ENCODE peak calls at places on chromosomes 3 and 15, in five cellular contexts. One of them, this sample, is unnamed.

GRCh38 chr3:104523136-104523535 is 843.6 kb upstream of the ALCAM start:
- DNase-seq in K562: no peak
- DNase-seq in Panc1: no peak
- DNase-seq in HCT116: no peak
- DNase-seq in transverse colon: no peak
- DNase-seq in this sample: no peak

GRCh38 chr3:100783619-100784018 is 74.3 kb downstream of the TFG start:
- DNase-seq in Panc1: no peak
- DNase-seq in transverse colon: no peak
- DNase-seq in K562: no peak
- DNase-seq in HCT116: no peak
- DNase-seq in this sample: no peak

GRCh38 chr15:42070966-42071350 is 23.4 kb downstream of the PLA2G4D start:
- DNase-seq in transverse colon: no peak
- DNase-seq in HCT116: no peak
- DNase-seq in K562: no peak
- DNase-seq in Panc1: no peak
- DNase-seq in this sample: no peak

GRCh38 chr15:66099950-66100671 is 153.4 kb downstream of the MEGF11 start:
- DNase-seq in transverse colon: no peak
- DNase-seq in Panc1: no peak
- DNase-seq in K562: no peak
- DNase-seq in HCT116: no peak
- DNase-seq in this sample: peak

GRCh38 chr15:70493787-70494514 is 269.4 kb downstream of the UACA start:
- DNase-seq in transverse colon: no peak
- DNase-seq in Panc1: no peak
- DNase-seq in K562: no peak
- DNase-seq in HCT116: no peak
- DNase-seq in this sample: no peak

GRCh38 chr15:70526221-70526973 is 237.0 kb downstream of the UACA start:
- DNase-seq in K562: no peak
- DNase-seq in HCT116: peak
- DNase-seq in Panc1: no peak
- DNase-seq in transverse colon: peak
- DNase-seq in this sample: no peak

GRCh38 chr3:126474498-126475410 is 937 bp downstream of the ZXDC start:
- DNase-seq in HCT116: peak
- DNase-seq in Panc1: no peak
- DNase-seq in K562: peak
- DNase-seq in transverse colon: peak
- DNase-seq in this sample: peak

GRCh38 chr3:97687734-97688133 is 76.8 kb upstream of the ARL6 start:
- DNase-seq in transverse colon: no peak
- DNase-seq in K562: no peak
- DNase-seq in HCT116: no peak
- DNase-seq in Panc1: no peak
- DNase-seq in this sample: no peak

GRCh38 chr3:81793410-81793809 is 32.0 kb upstream of the GBE1 start:
- DNase-seq in K562: no peak
- DNase-seq in HCT116: no peak
- DNase-seq in Panc1: no peak
- DNase-seq in transverse colon: no peak
- DNase-seq in this sample: no peak

GRCh38 chr3:124764746-124765145 is 34.5 kb downstream of the UMPS start:
- DNase-seq in K562: no peak
- DNase-seq in HCT116: no peak
- DNase-seq in Panc1: no peak
- DNase-seq in transverse colon: no peak
- DNase-seq in this sample: no peak

GRCh38 chr3:186099178-186099577 is 9.7 kb downstream of the ETV5 start:
- DNase-seq in HCT116: no peak
- DNase-seq in Panc1: no peak
- DNase-seq in transverse colon: peak
- DNase-seq in K562: no peak
- DNase-seq in this sample: no peak

GRCh38 chr15:55250392-55250791 is 39.2 kb downstream of the RAB27A start:
- DNase-seq in Panc1: peak
- DNase-seq in K562: no peak
- DNase-seq in transverse colon: peak
- DNase-seq in HCT116: no peak
- DNase-seq in this sample: no peak

GRCh38 chr3:20320489-20320888 is 134.5 kb upstream of the SGO1 start:
- DNase-seq in transverse colon: no peak
- DNase-seq in HCT116: no peak
- DNase-seq in K562: no peak
- DNase-seq in Panc1: no peak
- DNase-seq in this sample: no peak

GRCh38 chr3:171461087-171461917 is 1.1 kb upstream of the TNIK start:
- DNase-seq in Panc1: no peak
- DNase-seq in transverse colon: peak
- DNase-seq in K562: peak
- DNase-seq in HCT116: peak
- DNase-seq in this sample: no peak

GRCh38 chr3:152385761-152386160 is 117.0 kb downstream of the MBNL1 start:
- DNase-seq in HCT116: no peak
- DNase-seq in Panc1: no peak
- DNase-seq in transverse colon: no peak
- DNase-seq in K562: no peak
- DNase-seq in this sample: no peak

GRCh38 chr3:123920383-123920782 is 36.3 kb upstream of the MYLK start:
- DNase-seq in Panc1: no peak
- DNase-seq in K562: no peak
- DNase-seq in transverse colon: no peak
- DNase-seq in HCT116: no peak
- DNase-seq in this sample: no peak

GRCh38 chr3:60920519-60920918 is 330.7 kb downstream of the FHIT start:
- DNase-seq in Panc1: no peak
- DNase-seq in K562: no peak
- DNase-seq in HCT116: no peak
- DNase-seq in transverse colon: no peak
- DNase-seq in this sample: no peak

GRCh38 chr3:45806072-45806471 is 9.7 kb upstream of the SLC6A20 start:
- DNase-seq in HCT116: no peak
- DNase-seq in K562: no peak
- DNase-seq in transverse colon: no peak
- DNase-seq in Panc1: no peak
- DNase-seq in this sample: no peak

GRCh38 chr15:91133511-91133910 is 33.5 kb downstream of the SV2B start:
- DNase-seq in Panc1: no peak
- DNase-seq in K562: no peak
- DNase-seq in transverse colon: no peak
- DNase-seq in HCT116: no peak
- DNase-seq in this sample: no peak

GRCh38 chr3:172716476-172716875 is 5.6 kb upstream of the NCEH1 start:
- DNase-seq in K562: no peak
- DNase-seq in HCT116: no peak
- DNase-seq in transverse colon: no peak
- DNase-seq in Panc1: no peak
- DNase-seq in this sample: no peak

GRCh38 chr15:67125589-67126502 is 60.4 kb downstream of the SMAD3 start:
- DNase-seq in transverse colon: no peak
- DNase-seq in HCT116: peak
- DNase-seq in K562: peak
- DNase-seq in Panc1: peak
- DNase-seq in this sample: peak

GRCh38 chr15:48653216-48653615 is 7.7 kb upstream of the FBN1 start:
- DNase-seq in K562: no peak
- DNase-seq in transverse colon: no peak
- DNase-seq in HCT116: no peak
- DNase-seq in Panc1: no peak
- DNase-seq in this sample: no peak

GRCh38 chr15:41561777-41562145 is 2.7 kb downstream of the TYRO3 start:
- DNase-seq in K562: peak
- DNase-seq in Panc1: no peak
- DNase-seq in HCT116: no peak
- DNase-seq in transverse colon: peak
- DNase-seq in this sample: peak

GRCh38 chr15:80558631-80559319 is 136.3 kb upstream of the ABHD17C start:
- DNase-seq in transverse colon: no peak
- DNase-seq in HCT116: no peak
- DNase-seq in K562: no peak
- DNase-seq in Panc1: no peak
- DNase-seq in this sample: no peak

GRCh38 chr3:41362638-41363559 is 163.6 kb downstream of the CTNNB1 start:
- DNase-seq in HCT116: no peak
- DNase-seq in Panc1: no peak
- DNase-seq in transverse colon: no peak
- DNase-seq in K562: no peak
- DNase-seq in this sample: no peak

GRCh38 chr3:5041315-5041714 is 62.1 kb downstream of the BHLHE40 start:
- DNase-seq in K562: no peak
- DNase-seq in transverse colon: no peak
- DNase-seq in Panc1: no peak
- DNase-seq in HCT116: no peak
- DNase-seq in this sample: no peak

GRCh38 chr15:67784057-67784781 is 41.1 kb upstream of the SKOR1 start:
- DNase-seq in Panc1: no peak
- DNase-seq in HCT116: no peak
- DNase-seq in K562: no peak
- DNase-seq in transverse colon: peak
- DNase-seq in this sample: no peak

GRCh38 chr15:34820110-34820509 is 24.8 kb upstream of the ACTC1 start:
- DNase-seq in HCT116: no peak
- DNase-seq in K562: no peak
- DNase-seq in transverse colon: no peak
- DNase-seq in Panc1: no peak
- DNase-seq in this sample: no peak

GRCh38 chr3:46091971-46092703 is 64.9 kb upstream of the XCR1 start:
- DNase-seq in HCT116: no peak
- DNase-seq in K562: no peak
- DNase-seq in transverse colon: no peak
- DNase-seq in Panc1: no peak
- DNase-seq in this sample: no peak

DNA sequence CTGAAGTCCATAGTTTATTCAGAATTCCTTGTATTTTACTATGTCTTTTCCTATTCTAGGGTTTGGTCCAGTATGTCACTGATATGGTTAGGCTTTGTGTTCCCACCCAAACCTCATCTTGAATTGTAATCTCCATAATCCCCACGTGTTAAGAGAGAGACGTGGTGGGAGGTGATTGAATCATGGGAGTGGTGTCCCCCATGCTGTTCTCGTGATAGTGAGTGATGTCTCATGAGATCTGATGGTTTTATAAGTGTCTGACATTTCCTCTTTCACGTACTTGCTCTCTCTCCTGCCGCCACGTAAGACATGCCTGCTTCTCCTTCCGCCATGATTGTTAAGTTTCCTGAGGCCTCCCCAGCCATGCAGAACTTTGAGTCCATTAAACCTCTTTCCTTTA is 6.6 kb upstream of the TEX9 start:
- DNase-seq in transverse colon: no peak
- DNase-seq in K562: no peak
- DNase-seq in Panc1: no peak
- DNase-seq in HCT116: no peak
- DNase-seq in this sample: no peak
- TF ChIP-seq POLR2AphosphoS5 in transverse colon: no peak
- TF ChIP-seq POLR2AphosphoS5 in K562: no peak
- TF ChIP-seq POLR2AphosphoS5 in Panc1: no peak
- TF ChIP-seq POLR2AphosphoS5 in HCT116: no peak
- TF ChIP-seq POLR2AphosphoS5 in this sample: no peak

DNA sequence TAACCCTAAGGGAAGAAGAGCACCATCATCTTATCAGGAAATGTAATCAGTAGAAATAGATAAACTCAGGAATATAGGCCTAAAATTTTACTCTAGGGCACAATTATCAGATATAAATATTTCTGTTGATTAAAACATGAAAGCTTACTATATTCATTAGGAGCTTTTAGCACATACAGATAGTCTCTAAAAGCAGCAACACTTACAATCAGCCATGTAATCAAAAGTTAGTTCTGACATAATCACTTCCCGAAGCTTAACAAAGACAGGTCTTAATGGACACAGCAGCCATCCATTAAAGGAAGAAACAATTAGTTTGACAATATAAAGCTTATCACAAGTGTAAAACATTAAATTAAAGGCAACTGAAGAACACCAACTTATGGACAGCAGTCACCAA is 30.6 kb downstream of the DCLK3 start:
- DNase-seq in transverse colon: no peak
- DNase-seq in HCT116: no peak
- DNase-seq in Panc1: no peak
- DNase-seq in K562: no peak
- DNase-seq in this sample: no peak
- TF ChIP-seq POLR2AphosphoS5 in transverse colon: no peak
- TF ChIP-seq POLR2AphosphoS5 in HCT116: no peak
- TF ChIP-seq POLR2AphosphoS5 in Panc1: no peak
- TF ChIP-seq POLR2AphosphoS5 in K562: no peak
- TF ChIP-seq POLR2AphosphoS5 in this sample: no peak

DNA sequence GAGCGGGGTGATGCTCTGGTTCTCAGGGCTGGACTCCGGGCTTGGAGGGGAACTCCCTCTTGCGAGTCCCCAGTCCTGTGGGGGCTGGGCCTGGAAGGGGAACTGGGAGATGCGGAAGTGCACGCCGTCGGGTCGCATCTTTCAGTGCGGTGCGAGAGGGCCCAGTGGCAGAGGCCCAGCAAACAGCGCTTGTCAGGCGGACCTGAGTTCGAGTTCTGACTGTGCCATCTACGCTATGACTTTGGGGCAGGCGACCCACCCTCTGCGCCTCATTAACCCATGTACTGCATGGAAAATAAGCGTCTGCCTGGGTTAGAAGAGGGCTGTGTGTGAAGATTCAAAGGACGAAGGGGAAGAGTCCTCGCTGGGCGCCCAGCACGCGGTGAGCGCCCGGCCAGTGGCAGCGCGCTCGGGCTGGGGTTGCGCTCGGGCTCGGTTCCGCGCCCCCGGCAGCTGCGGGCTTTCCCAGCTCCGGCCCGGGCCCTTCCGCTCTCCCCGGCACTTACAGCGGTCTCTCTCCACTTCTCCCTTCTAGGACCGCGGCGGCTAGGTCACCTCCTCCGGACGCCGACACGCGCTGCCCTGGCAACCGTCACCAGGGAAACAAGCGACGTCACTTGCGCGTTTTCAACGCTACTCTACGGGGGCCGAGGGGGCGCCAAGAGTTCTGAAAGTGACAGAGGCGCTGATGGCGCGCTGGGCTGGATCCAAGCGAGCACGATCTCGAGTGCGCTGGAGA is at the start of gene CCDC13:
- DNase-seq in Panc1: no peak
- DNase-seq in HCT116: no peak
- DNase-seq in K562: peak
- DNase-seq in transverse colon: peak
- DNase-seq in this sample: peak
- TF ChIP-seq POLR2AphosphoS5 in Panc1: no peak
- TF ChIP-seq POLR2AphosphoS5 in HCT116: no peak
- TF ChIP-seq POLR2AphosphoS5 in K562: no peak
- TF ChIP-seq POLR2AphosphoS5 in transverse colon: peak
- TF ChIP-seq POLR2AphosphoS5 in this sample: peak

DNA sequence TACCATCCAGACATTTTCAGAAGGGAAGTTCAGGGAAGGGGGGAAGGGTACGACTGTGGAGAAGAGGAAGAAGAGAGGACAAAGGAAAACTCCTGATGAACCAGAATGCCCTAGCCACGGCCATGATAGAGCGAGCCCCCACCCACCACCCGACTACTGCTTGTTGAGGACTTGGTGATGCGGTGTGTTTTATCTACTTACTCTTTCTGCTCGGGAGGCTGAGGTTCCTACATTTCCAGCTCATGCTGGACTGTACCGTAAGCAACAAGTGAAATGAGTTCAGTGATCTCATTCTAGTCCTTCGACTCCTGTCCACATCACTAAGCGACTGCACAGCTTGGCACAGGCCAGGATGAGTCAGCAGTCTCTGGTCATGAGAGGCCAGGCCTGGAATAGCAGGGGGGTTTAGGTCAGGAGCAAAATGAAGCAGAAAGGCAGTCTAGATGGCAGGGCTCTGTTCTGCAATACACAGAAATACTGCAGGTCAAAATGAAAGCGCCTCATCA is 330.9 kb downstream of the TIGIT start:
- DNase-seq in K562: peak
- DNase-seq in Panc1: peak
- DNase-seq in transverse colon: peak
- DNase-seq in HCT116: peak
- DNase-seq in this sample: peak
- TF ChIP-seq POLR2AphosphoS5 in K562: no peak
- TF ChIP-seq POLR2AphosphoS5 in Panc1: no peak
- TF ChIP-seq POLR2AphosphoS5 in transverse colon: peak
- TF ChIP-seq POLR2AphosphoS5 in HCT116: peak
- TF ChIP-seq POLR2AphosphoS5 in this sample: peak

This sample was measured in sigmoid colon.